ENCODE peak calls at places on chromosomes 6 and 20, in eight cellular contexts. V is tibial artery, T is epithelial cell of proximal tubule, R is small intestine, G is cardiac muscle cell, I is bronchial epithelial cell, S is heart right ventricle, P is A549. U is an unnamed sample.
A peak's percentile ranks its signal among the peaks of the same experiment; 100 is the strongest.

GRCh38 chr20:44733341-44734069 is 12.2 kb upstream of the KCNK15 start:
- DNase-seq in R (peak; percentile 62), P (peak; percentile 69), T (no peak), G (peak; percentile 83), I (peak; percentile 54), V (peak; percentile 90), S (peak; percentile 66), U (peak; percentile 65)

GRCh38 chr6:33983109-33983475 is 162.8 kb downstream of the GRM4 start:
- DNase-seq in V (peak; percentile 63), T (no peak), I (peak; percentile 51), P (peak; percentile 35), G (peak; percentile 10), R (peak; percentile 56), S (no peak), U (peak; percentile 22)

GRCh38 chr6:36545767-36546663 is 1.3 kb downstream of the STK38 start:
- DNase-seq in V (no peak), T (no peak), G (peak; percentile 37), P (no peak), S (no peak), R (peak; percentile 44), I (no peak), U (no peak)

GRCh38 chr6:42727084-42727601 is 4.7 kb upstream of the PRPH2 start:
- DNase-seq in I (no peak), R (no peak), P (no peak), G (peak; percentile 57), T (no peak), S (peak; percentile 47), V (no peak), U (peak; percentile 30)

GRCh38 chr6:130307752-130308361 is 58.0 kb upstream of the TMEM200A start:
- DNase-seq in R (no peak), S (no peak), T (no peak), I (peak; percentile 65), V (no peak), P (peak; percentile 4), G (no peak), U (no peak)

GRCh38 chr6:135114355-135115145 is 59.9 kb upstream of the HBS1L start:
- DNase-seq in I (no peak), G (no peak), V (no peak), R (no peak), S (no peak), P (no peak), T (no peak), U (no peak)

GRCh38 chr6:31170600-31170881 is at the start of gene POU5F1:
- DNase-seq in G (no peak), T (no peak), I (no peak), S (no peak), V (no peak), P (no peak), R (no peak), U (no peak)

GRCh38 chr6:168126566-168127383 is 47.8 kb upstream of the FRMD1 start:
- DNase-seq in T (no peak), S (no peak), V (no peak), I (no peak), P (no peak), R (no peak), G (no peak), U (no peak)

GRCh38 chr6:147561742-147562141 is 53.3 kb downstream of the SAMD5 start:
- DNase-seq in P (no peak), T (no peak), S (no peak), G (no peak), V (no peak), R (no peak), I (peak; percentile 73), U (no peak)

GRCh38 chr6:10954590-10955010 is 67.7 kb downstream of the SYCP2L start:
- DNase-seq in G (peak; percentile 91), P (peak; percentile 30), I (peak; percentile 57), T (peak; percentile 3), V (no peak), S (peak; percentile 78), R (peak; percentile 70), U (peak; percentile 68)

GRCh38 chr6:129029778-129030177 is 146.8 kb downstream of the LAMA2 start:
- DNase-seq in T (no peak), P (no peak), G (no peak), V (no peak), S (no peak), R (no peak), I (no peak), U (no peak)

GRCh38 chr20:17642404-17643269 is 39.4 kb downstream of the RRBP1 start:
- DNase-seq in V (no peak), S (no peak), R (no peak), P (no peak), G (no peak), I (no peak), T (no peak), U (no peak)

GRCh38 chr20:37699202-37699601 is 5.4 kb downstream of the CTNNBL1 start:
- DNase-seq in G (peak; percentile 79), R (no peak), T (no peak), P (no peak), V (no peak), I (no peak), S (no peak), U (peak; percentile 10)

GRCh38 chr6:2133718-2134310 is 111.6 kb downstream of the GMDS start:
- DNase-seq in G (no peak), I (peak; percentile 20), P (no peak), T (no peak), S (no peak), R (peak; percentile 40), V (no peak), U (no peak)

GRCh38 chr6:112231609-112232060 is 22.7 kb downstream of the LAMA4 start:
- DNase-seq in S (no peak), R (no peak), V (no peak), I (peak; percentile 64), G (peak; percentile 56), T (no peak), P (no peak), U (no peak)

GRCh38 chr6:134707342-134707982 is 242.4 kb downstream of the ALDH8A1 start:
- DNase-seq in G (peak; percentile 69), I (peak; percentile 48), S (no peak), P (peak; percentile 33), V (no peak), R (peak; percentile 97), T (peak; percentile 94), U (peak; percentile 53)

GRCh38 chr6:77124604-77125003 is 338.7 kb downstream of the HTR1B start:
- DNase-seq in P (no peak), I (peak; percentile 79), S (no peak), T (no peak), G (peak; percentile 6), R (no peak), V (no peak), U (no peak)

DNA sequence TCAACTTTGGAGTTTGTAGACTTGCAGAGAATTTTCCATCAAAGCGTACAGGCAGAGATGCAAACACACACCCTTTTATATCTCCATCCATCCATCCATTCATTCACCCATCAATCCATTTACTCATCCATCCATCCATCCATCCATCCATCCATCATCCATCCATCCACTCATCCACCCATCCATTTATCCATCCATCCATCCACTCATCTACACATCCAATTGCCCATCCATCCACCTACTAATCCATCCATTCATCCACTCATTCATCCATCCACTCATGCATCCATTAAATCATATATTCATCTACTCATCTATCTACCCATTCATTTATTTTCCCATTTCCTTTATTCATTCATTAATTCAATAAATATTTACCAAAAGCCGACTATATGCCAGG is 52.1 kb downstream of the KCNB1 start:
- DNase-seq in T (no peak), V (no peak), R (no peak), I (no peak), P (no peak), G (no peak), S (no peak), U (no peak)
- H3K4me3 ChIP-seq in T (no peak overlapping the region), V (no peak overlapping the region), R (no peak overlapping the region), I (no peak overlapping the region), P (no peak overlapping the region), G (no peak overlapping the region), S (no peak overlapping the region), U (no peak overlapping the region)

DNA sequence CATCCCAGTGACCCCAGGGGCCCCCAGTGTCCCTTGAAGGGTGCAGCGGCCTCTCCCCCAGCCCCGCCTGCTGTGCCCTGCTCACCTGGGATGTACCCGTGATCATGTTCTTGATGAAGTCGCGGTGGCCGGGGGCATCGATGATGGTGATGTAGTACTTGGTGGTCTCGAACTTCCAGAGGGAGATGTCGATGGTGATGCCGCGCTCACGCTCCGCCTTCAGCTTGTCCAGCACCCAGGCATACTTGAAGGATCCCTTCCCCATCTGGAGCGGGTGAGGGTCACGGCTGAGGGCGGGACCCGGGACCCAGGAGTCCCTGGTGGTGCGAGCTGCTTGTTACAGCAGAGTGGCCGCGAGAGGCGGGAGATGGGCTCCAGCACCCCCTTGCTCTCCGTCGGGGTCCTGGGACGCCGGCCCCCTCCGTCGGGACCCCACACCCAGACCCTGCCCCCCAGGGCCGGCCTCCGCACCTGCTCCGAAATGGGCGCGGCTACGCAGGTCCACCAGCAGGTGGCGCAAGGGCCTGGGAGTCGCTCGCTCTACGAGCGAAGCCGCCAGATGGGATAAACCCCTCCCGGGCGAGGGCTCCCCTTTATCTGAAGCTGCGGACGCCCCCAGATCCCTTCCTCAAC is 3.0 kb downstream of the EEF1A2 start:
- DNase-seq in T (no peak), S (peak; percentile 77), I (peak; percentile 22), R (peak; percentile 57), P (peak; percentile 73), G (peak; percentile 52), V (no peak), U (peak; percentile 69)
- H3K4me3 ChIP-seq in T (peak overlapping the region; percentile 35), S (peak overlapping the region; percentile 65), I (no peak overlapping the region), R (no peak overlapping the region), P (no peak overlapping the region), G (no peak overlapping the region), V (peak overlapping the region; percentile 14), U (no peak overlapping the region)

DNA sequence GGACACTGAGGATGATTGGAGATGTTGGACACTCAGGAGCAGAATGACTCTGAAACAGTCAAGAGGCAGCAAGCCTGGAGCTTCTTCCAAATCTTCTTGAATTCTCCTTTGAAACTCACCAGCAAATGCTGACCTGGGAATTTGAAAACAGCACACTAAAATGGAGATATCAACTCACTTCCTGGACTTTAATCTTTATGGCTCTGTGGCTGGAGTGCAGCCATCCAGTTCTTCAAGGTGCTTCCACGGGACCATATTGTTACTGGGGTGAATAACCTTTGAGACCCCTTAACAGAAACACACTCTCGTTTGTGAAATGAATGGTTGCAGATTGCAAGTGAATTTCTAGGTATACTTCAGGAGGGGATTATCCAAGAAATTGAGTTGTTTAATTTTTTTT is 34.0 kb upstream of the TIAM2 start:
- DNase-seq in G (no peak), T (no peak), P (no peak), R (peak; percentile 89), S (no peak), I (no peak), V (peak; percentile 7), U (no peak)
- H3K4me3 ChIP-seq in G (no peak overlapping the region), T (no peak overlapping the region), P (no peak overlapping the region), R (no peak overlapping the region), S (no peak overlapping the region), I (no peak overlapping the region), V (no peak overlapping the region), U (no peak overlapping the region)

DNA sequence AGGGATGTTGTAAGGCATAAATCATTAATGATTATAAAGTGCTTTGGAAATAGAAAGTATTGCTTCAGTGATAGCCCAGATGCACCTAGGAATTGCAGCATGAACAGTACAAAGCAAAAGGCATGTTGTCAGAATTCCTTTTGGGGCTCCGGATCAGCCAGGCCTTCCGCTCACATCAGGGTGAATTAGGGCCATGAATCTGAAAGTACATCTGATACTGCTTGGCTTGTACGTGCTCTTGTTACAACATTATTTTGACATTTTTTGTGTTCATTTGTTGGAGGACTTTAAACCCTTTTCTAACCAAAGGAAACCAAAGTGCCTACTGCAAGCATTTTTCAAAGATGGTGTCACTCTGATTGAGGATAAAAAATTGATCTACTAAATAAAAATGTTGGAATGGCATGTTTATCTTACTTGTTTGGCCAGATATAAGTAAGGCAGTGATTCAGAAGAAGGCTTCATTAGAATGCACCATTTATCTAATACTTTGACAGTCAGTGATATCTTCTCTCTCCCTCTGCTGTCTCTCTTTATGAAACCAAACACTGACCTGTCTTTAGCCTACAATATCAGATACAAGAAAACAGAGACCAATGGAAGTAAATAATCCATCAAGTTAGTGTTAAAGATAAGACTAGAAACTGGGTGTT is 1005.7 kb upstream of the FLRT3 start:
- DNase-seq in G (no peak), I (no peak), R (no peak), P (no peak), T (peak; percentile 4), V (no peak), S (no peak), U (peak; percentile 5)
- H3K4me3 ChIP-seq in G (no peak overlapping the region), I (no peak overlapping the region), R (no peak overlapping the region), P (no peak overlapping the region), T (no peak overlapping the region), V (no peak overlapping the region), S (no peak overlapping the region), U (no peak overlapping the region)